ENCODE peak calls at places on chromosome 1, in five cellular contexts. G is lower lobe of right lung; C is CD4-positive, alpha-beta T cell; F is adrenal gland; Q is mucosa of gallbladder. O is an unnamed sample.

GRCh38 chr1:171595324-171595723 is 26.7 kb upstream of the MYOCOS start:
- DNase-seq in G (no peak), C (no peak), F (no peak), Q (no peak), O (no peak)

GRCh38 chr1:12369258-12369657 is 139.4 kb downstream of the VPS13D start:
- DNase-seq in G (no peak), C (no peak), F (no peak), Q (no peak), O (no peak)

GRCh38 chr1:246792603-246793002 is 68.4 kb downstream of the SCCPDH start:
- DNase-seq in G (no peak), C (no peak), F (no peak), Q (no peak), O (no peak)

GRCh38 chr1:11493972-11494655 is 15.2 kb downstream of the DISP3 start:
- DNase-seq in G (no peak), C (no peak), F (no peak), Q (no peak), O (no peak)

GRCh38 chr1:173503391-173503790 is 26.3 kb downstream of the PRDX6 start:
- DNase-seq in G (no peak), C (no peak), F (no peak), Q (peak), O (no peak)

GRCh38 chr1:17110555-17110926 is 8.7 kb downstream of the PADI2 start:
- DNase-seq in G (no peak), C (no peak), F (no peak), Q (no peak), O (no peak)

GRCh38 chr1:53460666-53461328 is 1.6 kb downstream of the DMRTB1 start:
- DNase-seq in G (no peak), C (no peak), F (peak), Q (no peak), O (no peak)

GRCh38 chr1:8359617-8360481 is 41.9 kb downstream of the SLC45A1 start:
- DNase-seq in G (no peak), C (no peak), F (no peak), Q (no peak), O (no peak)

GRCh38 chr1:220274122-220274855 is 2.0 kb upstream of the RAB3GAP2 start:
- DNase-seq in G (peak), C (no peak), F (no peak), Q (no peak), O (no peak)

GRCh38 chr1:224737353-224737727 is 121.2 kb downstream of the CNIH3 start:
- DNase-seq in G (no peak), C (no peak), F (no peak), Q (no peak), O (no peak)

GRCh38 chr1:32878637-32879041 is 7.7 kb upstream of the HPCA start:
- DNase-seq in G (no peak), C (no peak), F (no peak), Q (no peak), O (no peak)

GRCh38 chr1:13945856-13946255 is 245.9 kb downstream of the PRDM2 start:
- DNase-seq in G (no peak), C (no peak), F (no peak), Q (no peak), O (no peak)

GRCh38 chr1:172414331-172414730 is 6.2 kb upstream of the C1orf105 start:
- DNase-seq in G (no peak), C (no peak), F (no peak), Q (no peak), O (no peak)

GRCh38 chr1:40820911-40821693 is 37.5 kb downstream of the KCNQ4 start:
- DNase-seq in G (no peak), C (no peak), F (no peak), Q (no peak), O (no peak)

GRCh38 chr1:4517559-4517958 is 136.8 kb upstream of the AJAP1 start:
- DNase-seq in G (no peak), C (no peak), F (no peak), Q (no peak), O (no peak)

GRCh38 chr1:46380004-46380403 is 14.1 kb upstream of the FAAH start:
- DNase-seq in G (no peak), C (no peak), F (no peak), Q (no peak), O (no peak)

GRCh38 chr1:5843521-5844096 is 148.6 kb downstream of the NPHP4 start:
- DNase-seq in G (no peak), C (no peak), F (no peak), Q (no peak), O (no peak)

GRCh38 chr1:169928438-169929209 is 34.9 kb upstream of the SCYL3 start:
- DNase-seq in G (no peak), C (no peak), F (no peak), Q (no peak), O (no peak)

GRCh38 chr1:244778356-244778755 is 57.1 kb upstream of the COX20 start:
- DNase-seq in G (no peak), C (no peak), F (no peak), Q (no peak), O (no peak)

GRCh38 chr1:31701137-31701736 is 2.6 kb downstream of the COL16A1 start:
- DNase-seq in G (peak), C (no peak), F (peak), Q (peak), O (peak)

GRCh38 chr1:61506944-61507343 is 218.0 kb downstream of the TM2D1 start:
- DNase-seq in G (no peak), C (no peak), F (no peak), Q (no peak), O (no peak)

GRCh38 chr1:109262231-109263010 is 13.1 kb downstream of the CELSR2 start:
- DNase-seq in G (no peak), C (no peak), F (no peak), Q (no peak), O (no peak)

GRCh38 chr1:101022294-101022693 is 3.3 kb downstream of the DPH5 start:
- DNase-seq in G (no peak), C (no peak), F (no peak), Q (no peak), O (no peak)

GRCh38 chr1:167524651-167525050 is 6.3 kb upstream of the CD247 start:
- DNase-seq in G (no peak), C (no peak), F (no peak), Q (no peak), O (no peak)

GRCh38 chr1:164759144-164759920 is 200.3 kb downstream of the PBX1 start:
- DNase-seq in G (no peak), C (no peak), F (no peak), Q (no peak), O (no peak)

GRCh38 chr1:60129916-60130315 is 56.3 kb upstream of the C1orf87 start:
- DNase-seq in G (no peak), C (no peak), F (no peak), Q (no peak), O (no peak)

GRCh38 chr1:232600430-232601258 is 29.3 kb downstream of the SIPA1L2 start:
- DNase-seq in G (no peak), C (no peak), F (no peak), Q (no peak), O (no peak)

GRCh38 chr1:181149326-181150000 is 61.0 kb downstream of the IER5 start:
- DNase-seq in G (no peak), C (peak), F (peak), Q (no peak), O (no peak)

GRCh38 chr1:28779751-28780150 is 32.2 kb upstream of the OPRD1 start:
- DNase-seq in G (no peak), C (no peak), F (no peak), Q (no peak), O (no peak)

GRCh38 chr1:24894002-24894401 is 36.1 kb downstream of the RUNX3 start:
- DNase-seq in G (no peak), C (no peak), F (peak), Q (no peak), O (no peak)

O was measured in uterus.